ENCODE peak calls at places on chromosomes 4 and X, in six cellular contexts. J is colonic mucosa, D is HT-29, V is nephron progenitor cell, L is Panc1, G is fibroblast of pulmonary artery. C is an unnamed sample.

GRCh38 chrX:47854474-47854873 is 17.8 kb downstream of the ZNF81 start:
- DNase-seq in L (no peak), D (peak; percentile 41), J (peak; percentile 53), V (peak; percentile 12), G (peak; percentile 49), C (peak; percentile 30)

GRCh38 chrX:9456250-9457074 is 8.4 kb upstream of the TBL1X start:
- DNase-seq in G (no peak), J (no peak), V (no peak), L (no peak), D (no peak), C (no peak)

GRCh38 chr4:183905593-183906485 is 732 bp downstream of the STOX2 start:
- DNase-seq in L (no peak), D (no peak), G (peak; percentile 22), V (peak; percentile 68), J (peak; percentile 22), C (peak; percentile 33)

GRCh38 chr4:168612435-168613139 is 115.7 kb downstream of the PALLD start:
- DNase-seq in D (no peak), V (no peak), G (peak; percentile 88), J (no peak), L (no peak), C (peak; percentile 88)

GRCh38 chr4:134546279-134546678 is 344.7 kb upstream of the PABPC4L start:
- DNase-seq in D (no peak), G (no peak), L (no peak), J (no peak), V (no peak), C (no peak)

GRCh38 chr4:29581469-29581868 is 1138.7 kb upstream of the PCDH7 start:
- DNase-seq in J (no peak), V (no peak), D (no peak), G (peak; percentile 50), L (no peak), C (peak; percentile 30)

GRCh38 chr4:169270810-169271691 is at the start of gene SH3RF1:
- DNase-seq in J (peak; percentile 89), L (no peak), G (peak; percentile 87), D (peak; percentile 77), V (peak; percentile 89), C (peak; percentile 88)

GRCh38 chr4:13641084-13641483 is 13.6 kb upstream of the BOD1L1 start:
- DNase-seq in V (no peak), D (no peak), L (no peak), G (no peak), J (no peak), C (no peak)

GRCh38 chrX:39814391-39814790 is 283.4 kb downstream of the BCOR start:
- DNase-seq in G (peak; percentile 44), J (peak; percentile 26), D (peak; percentile 32), V (no peak), L (no peak), C (peak; percentile 20)

GRCh38 chr4:1759818-1760223 is 33.3 kb upstream of the FGFR3 start:
- DNase-seq in J (no peak), G (no peak), V (no peak), L (no peak), D (no peak), C (no peak)

GRCh38 chr4:98566491-98567008 is 91.9 kb downstream of the TSPAN5 start:
- DNase-seq in G (peak; percentile 59), J (no peak), V (no peak), L (no peak), D (no peak), C (no peak)

GRCh38 chr4:53478671-53479456 is 101.4 kb downstream of the FIP1L1 start:
- DNase-seq in G (peak; percentile 82), D (no peak), L (no peak), J (no peak), V (no peak), C (no peak)

GRCh38 chr4:108215055-108215454 is 46.3 kb upstream of the LEF1 start:
- DNase-seq in V (no peak), L (no peak), J (peak; percentile 21), D (peak; percentile 2), G (no peak), C (no peak)

GRCh38 chr4:18250564-18250963 is 229.0 kb upstream of the LCORL start:
- DNase-seq in V (no peak), J (no peak), L (no peak), D (no peak), G (no peak), C (no peak)

GRCh38 chrX:48278958-48279357 is 23.8 kb downstream of the SSX1 start:
- DNase-seq in L (no peak), V (no peak), J (no peak), G (no peak), D (peak; percentile 28), C (no peak)

GRCh38 chr4:165288639-165289428 is 38.6 kb upstream of the MSMO1 start:
- DNase-seq in D (peak; percentile 29), J (no peak), G (peak; percentile 91), L (no peak), V (no peak), C (no peak)

GRCh38 chr4:20028694-20029093 is 223.0 kb upstream of the SLIT2 start:
- DNase-seq in D (peak; percentile 7), L (no peak), G (peak; percentile 34), V (no peak), J (no peak), C (peak; percentile 75)

GRCh38 chr4:162274354-162274753 is 110.6 kb upstream of the FSTL5 start:
- DNase-seq in G (no peak), L (no peak), V (no peak), D (peak; percentile 2), J (peak; percentile 19), C (no peak)

GRCh38 chrX:66005832-66006449 is 33.9 kb downstream of the VSIG4 start:
- DNase-seq in D (no peak), L (no peak), G (no peak), V (no peak), J (no peak), C (no peak)

GRCh38 chr4:128387600-128388351 is 100.2 kb upstream of the PGRMC2 start:
- DNase-seq in L (no peak), V (no peak), D (no peak), G (no peak), J (no peak), C (no peak)

GRCh38 chrX:45424341-45424740 is 223.7 kb upstream of the DIPK2B start:
- DNase-seq in G (no peak), L (no peak), V (no peak), J (no peak), D (no peak), C (no peak)

GRCh38 chr4:77308843-77309242 is 151.8 kb downstream of the CCNG2 start:
- DNase-seq in L (no peak), V (no peak), G (peak; percentile 36), D (peak; percentile 54), J (no peak), C (peak; percentile 8)

GRCh38 chrX:83658731-83659130 is 150.6 kb downstream of the POU3F4 start:
- DNase-seq in D (no peak), L (no peak), J (no peak), G (no peak), V (no peak), C (no peak)

GRCh38 chrX:63679432-63679831 is 105.6 kb downstream of the ARHGEF9 start:
- DNase-seq in L (no peak), D (no peak), G (no peak), J (no peak), V (no peak), C (no peak)

GRCh38 chrX:134543201-134543797 is 83.3 kb downstream of the HPRT1 start:
- DNase-seq in V (no peak), J (no peak), G (no peak), D (no peak), L (no peak), C (peak; percentile 50)

GRCh38 chr4:126738527-126738923 is 894.2 kb upstream of the INTU start:
- DNase-seq in L (no peak), V (no peak), J (no peak), D (no peak), G (no peak), C (no peak)